ENCODE peak calls at places on chromosomes 7 and 10, in seven cellular contexts. F is EH, Y is fibroblast of lung, P is heart left ventricle, E is heart right ventricle, C is myocyte, O is activated T-cell treated with anti-CD3 and anti-CD28 coated beads for 48 hours. L is an unnamed sample.

GRCh38 chr7:33645096-33645495 is 260.2 kb upstream of the BMPER start:
- DNase-seq in F (peak; percentile 50), Y (no peak), P (no peak), E (no peak), C (peak; percentile 78), O (no peak), L (no peak)

GRCh38 chr10:124701881-124702656 is 42.1 kb downstream of the FAM53B start:
- DNase-seq in F (no peak), Y (peak; percentile 56), P (peak; percentile 58), E (peak; percentile 66), C (no peak), O (peak; percentile 44), L (no peak)

GRCh38 chr7:5610500-5611186 is 170.8 kb downstream of the RNF216 start:
- DNase-seq in F (no peak), Y (no peak), P (no peak), E (no peak), C (no peak), O (no peak), L (no peak)

GRCh38 chr7:133668296-133669060 is 415.6 kb downstream of the EXOC4 start:
- DNase-seq in F (peak; percentile 23), Y (no peak), P (no peak), E (no peak), C (no peak), O (no peak), L (no peak)

GRCh38 chr7:152495867-152496266 is 60.1 kb upstream of the KMT2C start:
- DNase-seq in F (no peak), Y (no peak), P (no peak), E (no peak), C (no peak), O (no peak), L (no peak)

GRCh38 chr7:102286237-102287081 is at the start of gene SH2B2:
- DNase-seq in F (peak; percentile 78), Y (peak; percentile 43), P (peak; percentile 67), E (peak; percentile 71), C (peak; percentile 74), O (peak; percentile 39), L (peak; percentile 96)

GRCh38 chr10:31697271-31698168 is 231.1 kb downstream of the ARHGAP12 start:
- DNase-seq in F (peak; percentile 87), Y (peak; percentile 86), P (peak; percentile 92), E (peak; percentile 85), C (peak; percentile 97), O (no peak), L (no peak)

GRCh38 chr10:3398825-3399646 is 226.5 kb upstream of the PITRM1 start:
- DNase-seq in F (peak; percentile 73), Y (no peak), P (peak; percentile 40), E (peak; percentile 38), C (no peak), O (no peak), L (no peak)

GRCh38 chr10:30803901-30804322 is 174.4 kb upstream of the LYZL2 start:
- DNase-seq in F (peak; percentile 94), Y (peak; percentile 77), P (peak; percentile 27), E (no peak), C (no peak), O (no peak), L (no peak)

GRCh38 chr10:73991846-73992245 is 6.1 kb upstream of the VCL start:
- DNase-seq in F (no peak), Y (no peak), P (no peak), E (no peak), C (no peak), O (peak; percentile 55), L (no peak)

GRCh38 chr10:42970451-42971250 is 106.2 kb upstream of the RET start:
- DNase-seq in F (no peak), Y (no peak), P (peak; percentile 2), E (no peak), C (no peak), O (no peak), L (no peak)

GRCh38 chr10:9010093-9010492 is 955.6 kb downstream of the GATA3 start:
- DNase-seq in F (no peak), Y (no peak), P (no peak), E (no peak), C (no peak), O (no peak), L (no peak)

GRCh38 chr10:92538231-92538958 is 35.5 kb downstream of the IDE start:
- DNase-seq in F (no peak), Y (no peak), P (no peak), E (no peak), C (no peak), O (no peak), L (no peak)

GRCh38 chr10:593901-594457 is 95.5 kb downstream of the DIP2C start:
- DNase-seq in F (peak; percentile 44), Y (peak; percentile 91), P (no peak), E (peak; percentile 34), C (peak; percentile 21), O (no peak), L (no peak)

GRCh38 chr7:128459394-128459878 is 3.8 kb downstream of the HILPDA start:
- DNase-seq in F (peak; percentile 70), Y (peak; percentile 64), P (peak; percentile 65), E (no peak), C (peak; percentile 78), O (peak; percentile 25), L (peak; percentile 71)

GRCh38 chr7:151244871-151245346 is 3.6 kb downstream of the SMARCD3 start:
- DNase-seq in F (no peak), Y (no peak), P (no peak), E (no peak), C (no peak), O (no peak), L (peak; percentile 38)

GRCh38 chr7:128755816-128756476 is 16.8 kb downstream of the CALU start:
- DNase-seq in F (peak; percentile 98), Y (peak; percentile 94), P (no peak), E (no peak), C (peak; percentile 99), O (no peak), L (no peak)

GRCh38 chr7:151424799-151425198 is 15.0 kb upstream of the WDR86 start:
- DNase-seq in F (no peak), Y (peak; percentile 70), P (no peak), E (no peak), C (no peak), O (no peak), L (no peak)

GRCh38 chr7:4834601-4835397 is 27.0 kb downstream of the PAPOLB start:
- DNase-seq in F (no peak), Y (no peak), P (no peak), E (no peak), C (no peak), O (no peak), L (peak; percentile 23)

GRCh38 chr7:147412782-147413186 is 1177.8 kb upstream of the C7orf33 start:
- DNase-seq in F (peak; percentile 84), Y (peak; percentile 88), P (no peak), E (no peak), C (peak; percentile 71), O (no peak), L (no peak)

GRCh38 chr10:6162589-6163356 is 40.0 kb upstream of the PFKFB3 start:
- DNase-seq in F (peak; percentile 31), Y (no peak), P (no peak), E (no peak), C (no peak), O (no peak), L (no peak)

GRCh38 chr7:29815181-29816105 is 9.1 kb downstream of the WIPF3 start:
- DNase-seq in F (no peak), Y (no peak), P (no peak), E (no peak), C (peak; percentile 78), O (no peak), L (no peak)